ENCODE peak calls at places on chromosomes 7 and 10, in seven cellular contexts. H is suprapubic skin, G is left ventricle myocardium inferior, E is transverse colon, N is cardiac muscle cell, F is NT2/D1, Y is Caco-2. W is an unnamed sample. For H3K4me1, the result is how much of the 10 kb centered on the place peaks cover.

GRCh38 chr7:81527651-81528050 is 242.2 kb downstream of the HGF start:
- DNase-seq in Y (peak), H (no peak), E (no peak), F (no peak), G (no peak), N (no peak), W (no peak)

GRCh38 chr7:66359656-66360211 is 154.6 kb downstream of the TPST1 start:
- DNase-seq in F (no peak), G (no peak), Y (no peak), N (peak), E (no peak), H (no peak), W (no peak)

GRCh38 chr7:151859111-151859947 is 17.6 kb downstream of the PRKAG2 start:
- DNase-seq in E (no peak), H (no peak), N (no peak), F (no peak), G (peak), Y (no peak), W (no peak)

GRCh38 chr10:70192325-70192966 is 22.1 kb upstream of the SAR1A start:
- DNase-seq in F (no peak), H (no peak), E (no peak), G (no peak), N (peak), Y (no peak), W (no peak)

GRCh38 chr10:100970914-100971811 is 1.9 kb downstream of the SEMA4G start:
- DNase-seq in H (no peak), G (no peak), E (peak), N (no peak), Y (peak), F (no peak), W (no peak)

GRCh38 chr10:27258838-27259532 is 18.4 kb upstream of the ACBD5 start:
- DNase-seq in H (no peak), Y (no peak), G (no peak), F (peak), N (no peak), E (peak), W (no peak)

GRCh38 chr10:123754105-123754504 is 88.0 kb downstream of the GPR26 start:
- DNase-seq in G (no peak), E (no peak), F (no peak), Y (no peak), N (no peak), H (no peak), W (no peak)

GRCh38 chr10:123016228-123016627 is 7.4 kb downstream of the ACADSB start:
- DNase-seq in G (no peak), E (no peak), Y (no peak), F (no peak), N (no peak), H (no peak), W (no peak)

GRCh38 chr10:69515699-69516547 is 57.3 kb downstream of the NEUROG3 start:
- DNase-seq in H (no peak), N (peak), F (peak), E (peak), G (peak), Y (peak), W (peak)

GRCh38 chr10:91071786-91072185 is 148.7 kb upstream of the PCGF5 start:
- DNase-seq in F (no peak), Y (no peak), E (no peak), G (no peak), H (no peak), N (no peak), W (no peak)

GRCh38 chr10:29646238-29646902 is 11.6 kb upstream of the SVIL start:
- DNase-seq in Y (no peak), E (no peak), F (no peak), N (peak), G (no peak), H (no peak), W (no peak)

GRCh38 chr10:103928784-103929183 is 10.8 kb upstream of the STN1 start:
- DNase-seq in E (no peak), H (no peak), Y (no peak), F (no peak), N (no peak), G (no peak), W (no peak)

GRCh38 chr7:47185839-47186238 is 396.1 kb downstream of the TNS3 start:
- DNase-seq in G (no peak), H (no peak), N (no peak), F (no peak), E (no peak), Y (no peak), W (no peak)

GRCh38 chr7:157980774-157981173 is 606.8 kb downstream of the PTPRN2 start:
- DNase-seq in Y (no peak), H (no peak), G (no peak), F (no peak), N (no peak), E (no peak), W (no peak)

GRCh38 chr7:55069271-55069792 is 50.5 kb downstream of the EGFR start:
- DNase-seq in Y (no peak), G (no peak), H (no peak), F (no peak), E (no peak), N (no peak), W (no peak)

GRCh38 chr7:42876182-42877068 is 35.4 kb downstream of the C7orf25 start:
- DNase-seq in N (peak), F (peak), H (no peak), E (peak), G (no peak), Y (peak), W (no peak)

GRCh38 chr7:759569-759968 is 32.5 kb upstream of the PRKAR1B start:
- DNase-seq in Y (no peak), N (no peak), E (no peak), H (no peak), G (no peak), F (no peak), W (no peak)

GRCh38 chr7:37195388-37195787 is 253.3 kb downstream of the ELMO1 start:
- DNase-seq in H (no peak), E (no peak), Y (no peak), N (no peak), G (no peak), F (no peak), W (no peak)

GRCh38 chr10:75042292-75042974 is 69.0 kb upstream of the SAMD8 start:
- DNase-seq in E (no peak), G (no peak), Y (no peak), H (no peak), F (no peak), N (peak), W (no peak)

GRCh38 chr7:116951366-116952292 is 1.7 kb upstream of the ST7 start:
- DNase-seq in Y (peak), F (no peak), H (no peak), G (no peak), N (no peak), E (peak), W (no peak)

GRCh38 chr7:51228386-51228958 is 88.1 kb downstream of the COBL start:
- DNase-seq in H (no peak), Y (no peak), E (no peak), G (no peak), N (peak), F (no peak), W (no peak)

DNA sequence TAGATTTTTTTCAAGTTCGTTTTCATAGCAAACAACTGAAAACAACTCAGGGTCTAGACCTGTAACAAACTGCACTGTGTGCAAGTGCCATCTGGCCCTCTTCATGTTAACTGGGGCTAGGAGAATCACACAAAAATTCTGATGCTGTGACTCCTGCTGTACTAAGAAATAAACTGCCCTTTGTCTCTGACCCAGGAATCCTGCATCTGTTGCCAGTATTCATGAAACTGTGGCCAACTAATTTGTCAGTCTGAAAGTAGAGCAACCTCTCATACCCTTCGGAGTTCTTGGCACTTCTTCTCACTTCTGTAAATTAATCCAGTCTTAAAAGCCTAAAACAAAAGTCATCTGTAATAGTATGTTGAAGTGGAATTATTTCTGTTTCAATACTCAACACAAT is 218.4 kb upstream of the PCDH15 start:
- DNase-seq in H (no peak), F (no peak), N (no peak), Y (no peak), E (no peak), G (no peak), W (no peak)
- H3K4me1 ChIP-seq in H (under half), F (under half), N (under half), Y (under half), E (under half), G (under half), W (under half)

DNA sequence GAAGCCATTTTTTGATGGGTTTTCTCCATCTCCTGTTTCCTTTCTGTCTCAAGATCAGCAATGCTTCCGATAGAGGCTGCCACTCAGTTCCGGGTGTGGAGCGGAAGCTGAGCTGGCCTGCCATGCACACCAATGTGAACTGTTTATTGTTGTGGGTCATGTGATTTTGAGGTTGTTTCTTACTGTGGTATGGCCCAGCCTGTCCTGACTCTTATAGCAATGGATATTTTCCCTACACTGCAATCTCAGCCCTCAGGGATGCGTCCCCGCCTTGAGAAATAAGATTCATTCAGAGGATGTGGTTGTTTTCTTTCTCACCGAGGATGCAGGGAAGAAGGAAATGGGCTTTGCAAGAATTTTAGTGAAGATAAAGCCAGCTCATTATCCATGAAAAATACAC is 134.7 kb downstream of the PFKFB3 start:
- DNase-seq in H (no peak), N (peak), E (no peak), Y (no peak), F (no peak), G (no peak), W (no peak)
- H3K4me3 ChIP-seq in H (no peak), N (no peak), E (no peak), Y (no peak), F (no peak), G (no peak), W (no peak)

GRCh38 chr7:1897076-1897860 is 227.2 kb downstream of the ELFN1 start:
- DNase-seq in F (no peak), H (no peak), G (no peak), Y (no peak), E (no peak), N (no peak), W (no peak)
- H3K4me1 ChIP-seq in F (under half), H (under half), G (under half), Y (under half), E (under half), N (under half), W (under half)

GRCh38 chr7:100826546-100827329 is 585 bp downstream of the EPHB4 start:
- DNase-seq in H (no peak), E (no peak), G (no peak), Y (peak), N (no peak), F (no peak), W (no peak)

GRCh38 chr7:100825215-100825671 is 2.1 kb downstream of the EPHB4 start:
- DNase-seq in G (no peak), F (no peak), Y (no peak), E (no peak), H (no peak), N (no peak), W (no peak)

GRCh38 chr7:100824499-100825214 is 2.7 kb downstream of the EPHB4 start:
- DNase-seq in F (no peak), G (no peak), Y (no peak), E (no peak), H (no peak), N (no peak), W (no peak)

GRCh38 chr7:100827330-100828226 is at the start of gene EPHB4:
- DNase-seq in G (peak), N (peak), E (peak), Y (peak), F (peak), H (peak), W (no peak)

DNA sequence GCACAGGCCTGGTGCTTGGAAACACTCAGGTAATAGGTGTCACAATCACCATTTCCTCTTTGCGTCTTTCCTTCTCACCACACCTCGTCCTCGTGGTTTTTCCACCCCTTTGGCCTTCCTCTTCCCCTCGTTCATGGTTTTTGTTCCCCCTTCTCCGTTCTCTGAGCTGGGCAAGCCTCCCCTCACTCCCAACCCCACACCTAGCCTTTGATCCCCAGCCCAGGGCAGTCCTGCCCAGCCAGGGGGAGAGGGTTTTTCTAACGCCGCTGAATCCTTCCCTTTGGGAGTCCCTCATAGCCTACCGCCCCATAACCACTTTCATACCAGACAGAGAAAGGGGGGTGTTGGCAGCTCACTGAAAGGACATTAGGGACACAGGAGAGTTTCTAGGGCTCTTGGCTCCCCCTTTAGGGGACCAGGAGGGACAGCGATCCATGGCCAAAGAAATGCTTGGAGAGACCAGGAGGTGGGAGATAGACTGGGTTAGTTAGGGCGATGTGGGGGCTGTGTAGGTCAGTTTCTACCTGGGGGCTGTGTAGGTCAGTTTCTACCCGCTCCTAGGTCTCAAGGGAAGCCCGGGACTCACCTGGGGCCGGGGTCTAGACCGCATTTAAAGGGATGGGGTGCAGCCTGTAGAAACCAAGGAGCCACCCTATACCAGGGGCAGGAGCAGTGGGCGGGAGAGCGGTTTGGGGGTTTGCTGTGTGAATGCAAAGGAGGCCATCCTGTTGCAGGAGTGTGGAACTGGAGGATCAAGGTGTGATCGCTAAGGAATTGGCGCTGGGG is 1.4 kb downstream of the EPHB4 start:
- DNase-seq in F (no peak), N (peak), H (no peak), G (no peak), E (no peak), Y (peak), W (no peak)
- H3K4me3 ChIP-seq in F (peak), N (peak), H (peak), G (peak), E (peak), Y (peak), W (no peak)